ENCODE peak calls at places on chromosomes 11 and 22, in ten cellular contexts. H is HL-60; W is activated CD8-positive, alpha-beta memory T cell treated with anti-CD3 and anti-CD28 coated beads, Interleukin-2, amount 50 U/mL, for 48 hours; B is GM23248; I is NCI-H187 treated with DMSO at 0.1 percent for 48 hours; T is non-pigmented ciliary epithelial cell; D is CD4-positive, CD25-positive, alpha-beta regulatory T cell; J is CD8-positive, alpha-beta memory T cell; F is stimulated activated CD4-positive, alpha-beta T cell treated with anti-CD3 and anti-CD28 coated beads, Interleukin-2, amount 100 ng/mL, for 48 hours; M is activated CD4-positive, alpha-beta memory T cell treated with anti-CD3 and anti-CD28 coated beads for 36 hours. X is an unnamed sample.

GRCh38 chr11:75534291-75535038 is 8.7 kb upstream of the GDPD5 start:
- DNase-seq in M (peak), B (peak), D (peak), H (no peak), J (no peak), F (no peak), W (no peak), I (no peak), T (no peak), X (no peak)

GRCh38 chr11:13189561-13190435 is 87.8 kb upstream of the BMAL1 start:
- DNase-seq in H (no peak), T (no peak), J (no peak), F (no peak), B (no peak), D (no peak), I (no peak), M (no peak), W (no peak), X (no peak)

GRCh38 chr11:4040461-4040860 is 54.1 kb upstream of the RRM1 start:
- DNase-seq in M (no peak), F (no peak), T (no peak), H (no peak), D (no peak), I (no peak), W (no peak), J (no peak), B (no peak), X (no peak)

GRCh38 chr22:30575859-30576258 is 1.4 kb upstream of the GAL3ST1 start:
- DNase-seq in M (no peak), I (no peak), D (peak), J (no peak), F (no peak), B (no peak), H (no peak), T (no peak), W (no peak), X (no peak)

GRCh38 chr22:38953577-38954413 is 3.6 kb upstream of the APOBEC3A start:
- DNase-seq in W (peak), T (no peak), B (peak), M (peak), D (peak), J (no peak), F (peak), H (peak), I (no peak), X (no peak)

GRCh38 chr22:37260939-37261338 is 16.9 kb upstream of the RAC2 start:
- DNase-seq in W (peak), D (peak), H (no peak), J (peak), I (no peak), B (peak), T (no peak), F (peak), M (peak), X (no peak)

GRCh38 chr11:85086511-85087284 is 540.4 kb downstream of the DLG2 start:
- DNase-seq in I (no peak), B (peak), J (no peak), M (no peak), T (no peak), D (no peak), F (no peak), H (no peak), W (no peak), X (no peak)

GRCh38 chr22:38305481-38306448 is 11.5 kb downstream of the CSNK1E start:
- DNase-seq in T (no peak), D (peak), M (peak), J (peak), I (no peak), F (no peak), H (no peak), W (no peak), B (peak), X (no peak)

GRCh38 chr11:2131371-2132228 is 7.6 kb downstream of the IGF2 start:
- DNase-seq in H (no peak), B (no peak), T (no peak), D (no peak), J (no peak), F (no peak), W (no peak), I (no peak), M (no peak), X (no peak)

GRCh38 chr22:49768961-49769690 is 58.5 kb downstream of the BRD1 start:
- DNase-seq in D (no peak), M (no peak), T (no peak), F (no peak), H (no peak), I (no peak), J (no peak), B (no peak), W (no peak), X (no peak)

GRCh38 chr22:46067159-46068111 is 82.9 kb upstream of the PPARA start:
- DNase-seq in M (no peak), J (no peak), I (no peak), T (no peak), B (peak), H (no peak), W (no peak), F (no peak), D (no peak), X (no peak)

GRCh38 chr11:71251761-71252433 is 480 bp downstream of the SHANK2 start:
- DNase-seq in B (peak), I (no peak), F (no peak), D (no peak), M (no peak), W (no peak), J (no peak), H (no peak), T (no peak), X (no peak)

GRCh38 chr11:111540114-111540920 is at the start of gene LAYN:
- DNase-seq in M (no peak), D (peak), T (no peak), W (peak), B (peak), H (no peak), F (no peak), J (peak), I (no peak), X (no peak)

X was measured in cortex of kidney.